ENCODE peak calls at places on chromosome X, in nine cellular contexts. One of them, this sample, is unnamed.
A peak's percentile ranks its signal among the peaks of the same experiment; 100 is the strongest.

GRCh38 chrX:142998447-142999208 is 27.1 kb upstream of the SPANXN4 start:
- DNase-seq in T-cell: no peak
- DNase-seq in skeletal muscle cell: peak; percentile 40
- DNase-seq in COR-L47: no peak
- DNase-seq in brain microvascular endothelial cell: no peak
- DNase-seq in NCI-H1092 treated with DMSO at 0.1 percent for 48 hours: no peak
- DNase-seq in NCI-H460: peak; percentile 97
- DNase-seq in EL: no peak
- DNase-seq in germinal center: no peak
- DNase-seq in this sample: no peak

GRCh38 chrX:45758738-45759397 is 558.2 kb upstream of the DIPK2B start:
- DNase-seq in COR-L47: no peak
- DNase-seq in skeletal muscle cell: no peak
- DNase-seq in brain microvascular endothelial cell: no peak
- DNase-seq in NCI-H1092 treated with DMSO at 0.1 percent for 48 hours: no peak
- DNase-seq in NCI-H460: no peak
- DNase-seq in EL: peak; percentile 58
- DNase-seq in germinal center: no peak
- DNase-seq in T-cell: no peak
- DNase-seq in this sample: no peak

GRCh38 chrX:17009856-17010650 is 63.6 kb downstream of the REPS2 start:
- DNase-seq in brain microvascular endothelial cell: no peak
- DNase-seq in germinal center: no peak
- DNase-seq in T-cell: no peak
- DNase-seq in COR-L47: no peak
- DNase-seq in skeletal muscle cell: no peak
- DNase-seq in NCI-H1092 treated with DMSO at 0.1 percent for 48 hours: no peak
- DNase-seq in NCI-H460: no peak
- DNase-seq in EL: no peak
- DNase-seq in this sample: no peak

GRCh38 chrX:632391-633042 is 1.9 kb downstream of the SHOX start:
- DNase-seq in T-cell: no peak
- DNase-seq in COR-L47: no peak
- DNase-seq in skeletal muscle cell: no peak
- DNase-seq in EL: peak; percentile 61
- DNase-seq in germinal center: no peak
- DNase-seq in NCI-H460: no peak
- DNase-seq in NCI-H1092 treated with DMSO at 0.1 percent for 48 hours: no peak
- DNase-seq in brain microvascular endothelial cell: no peak
- DNase-seq in this sample: no peak

GRCh38 chrX:130024127-130024526 is 41.7 kb downstream of the BCORL1 start:
- DNase-seq in NCI-H460: peak; percentile 59
- DNase-seq in EL: peak; percentile 45
- DNase-seq in T-cell: peak; percentile 80
- DNase-seq in brain microvascular endothelial cell: peak; percentile 18
- DNase-seq in skeletal muscle cell: peak; percentile 4
- DNase-seq in COR-L47: no peak
- DNase-seq in germinal center: peak; percentile 91
- DNase-seq in NCI-H1092 treated with DMSO at 0.1 percent for 48 hours: no peak
- DNase-seq in this sample: peak; percentile 43

GRCh38 chrX:56564182-56564885 is 907 bp downstream of the UBQLN2 start:
- DNase-seq in brain microvascular endothelial cell: peak; percentile 6
- DNase-seq in EL: peak; percentile 29
- DNase-seq in COR-L47: no peak
- DNase-seq in T-cell: no peak
- DNase-seq in NCI-H460: no peak
- DNase-seq in NCI-H1092 treated with DMSO at 0.1 percent for 48 hours: peak; percentile 66
- DNase-seq in germinal center: peak; percentile 2
- DNase-seq in skeletal muscle cell: no peak
- DNase-seq in this sample: no peak

GRCh38 chrX:107288676-107289075 is 82.3 kb downstream of the DNAAF6 start:
- DNase-seq in COR-L47: no peak
- DNase-seq in skeletal muscle cell: no peak
- DNase-seq in germinal center: no peak
- DNase-seq in T-cell: no peak
- DNase-seq in NCI-H460: no peak
- DNase-seq in brain microvascular endothelial cell: no peak
- DNase-seq in EL: no peak
- DNase-seq in NCI-H1092 treated with DMSO at 0.1 percent for 48 hours: no peak
- DNase-seq in this sample: no peak

GRCh38 chrX:123513585-123514278 is 219.1 kb downstream of the THOC2 start:
- DNase-seq in brain microvascular endothelial cell: no peak
- DNase-seq in EL: no peak
- DNase-seq in COR-L47: no peak
- DNase-seq in germinal center: no peak
- DNase-seq in NCI-H1092 treated with DMSO at 0.1 percent for 48 hours: no peak
- DNase-seq in NCI-H460: no peak
- DNase-seq in T-cell: no peak
- DNase-seq in skeletal muscle cell: no peak
- DNase-seq in this sample: no peak

GRCh38 chrX:44748014-44748413 is 95.8 kb upstream of the DUSP21 start:
- DNase-seq in EL: peak; percentile 32
- DNase-seq in T-cell: no peak
- DNase-seq in skeletal muscle cell: no peak
- DNase-seq in NCI-H1092 treated with DMSO at 0.1 percent for 48 hours: no peak
- DNase-seq in NCI-H460: no peak
- DNase-seq in brain microvascular endothelial cell: peak; percentile 9
- DNase-seq in COR-L47: no peak
- DNase-seq in germinal center: no peak
- DNase-seq in this sample: peak; percentile 77

GRCh38 chrX:118324588-118324987 is 21.3 kb upstream of the WDR44 start:
- DNase-seq in brain microvascular endothelial cell: no peak
- DNase-seq in germinal center: no peak
- DNase-seq in T-cell: no peak
- DNase-seq in COR-L47: no peak
- DNase-seq in skeletal muscle cell: no peak
- DNase-seq in EL: no peak
- DNase-seq in NCI-H460: no peak
- DNase-seq in NCI-H1092 treated with DMSO at 0.1 percent for 48 hours: no peak
- DNase-seq in this sample: no peak

GRCh38 chrX:27336466-27337091 is 126.6 kb downstream of the PPP4R3C start:
- DNase-seq in brain microvascular endothelial cell: peak; percentile 15
- DNase-seq in EL: no peak
- DNase-seq in germinal center: no peak
- DNase-seq in T-cell: no peak
- DNase-seq in COR-L47: peak; percentile 24
- DNase-seq in skeletal muscle cell: no peak
- DNase-seq in NCI-H460: peak; percentile 27
- DNase-seq in NCI-H1092 treated with DMSO at 0.1 percent for 48 hours: peak; percentile 23
- DNase-seq in this sample: peak; percentile 0

GRCh38 chrX:78712381-78712780 is 35.1 kb upstream of the LPAR4 start:
- DNase-seq in brain microvascular endothelial cell: no peak
- DNase-seq in T-cell: no peak
- DNase-seq in NCI-H1092 treated with DMSO at 0.1 percent for 48 hours: no peak
- DNase-seq in NCI-H460: no peak
- DNase-seq in germinal center: no peak
- DNase-seq in COR-L47: no peak
- DNase-seq in skeletal muscle cell: no peak
- DNase-seq in EL: peak; percentile 28
- DNase-seq in this sample: no peak

GRCh38 chrX:49037883-49038475 is 5.2 kb downstream of the TFE3 start:
- DNase-seq in COR-L47: no peak
- DNase-seq in T-cell: no peak
- DNase-seq in NCI-H460: no peak
- DNase-seq in brain microvascular endothelial cell: no peak
- DNase-seq in germinal center: no peak
- DNase-seq in EL: peak; percentile 74
- DNase-seq in NCI-H1092 treated with DMSO at 0.1 percent for 48 hours: no peak
- DNase-seq in skeletal muscle cell: no peak
- DNase-seq in this sample: no peak

GRCh38 chrX:53435997-53436396 is 1.8 kb upstream of the HSD17B10 start:
- DNase-seq in EL: peak; percentile 49
- DNase-seq in brain microvascular endothelial cell: peak; percentile 53
- DNase-seq in skeletal muscle cell: no peak
- DNase-seq in NCI-H1092 treated with DMSO at 0.1 percent for 48 hours: peak; percentile 65
- DNase-seq in COR-L47: peak; percentile 54
- DNase-seq in T-cell: peak; percentile 64
- DNase-seq in germinal center: peak; percentile 57
- DNase-seq in NCI-H460: peak; percentile 69
- DNase-seq in this sample: no peak

GRCh38 chrX:143781103-143781502 is 60.6 kb upstream of the SPANXN2 start:
- DNase-seq in T-cell: no peak
- DNase-seq in NCI-H460: no peak
- DNase-seq in COR-L47: no peak
- DNase-seq in brain microvascular endothelial cell: no peak
- DNase-seq in skeletal muscle cell: peak; percentile 23
- DNase-seq in EL: peak; percentile 16
- DNase-seq in germinal center: no peak
- DNase-seq in NCI-H1092 treated with DMSO at 0.1 percent for 48 hours: no peak
- DNase-seq in this sample: peak; percentile 21

GRCh38 chrX:102546818-102547493 is 30.4 kb upstream of the TMSB15A start:
- DNase-seq in skeletal muscle cell: no peak
- DNase-seq in NCI-H1092 treated with DMSO at 0.1 percent for 48 hours: peak; percentile 51
- DNase-seq in NCI-H460: no peak
- DNase-seq in T-cell: no peak
- DNase-seq in germinal center: peak; percentile 1
- DNase-seq in brain microvascular endothelial cell: no peak
- DNase-seq in EL: peak; percentile 0
- DNase-seq in COR-L47: peak; percentile 9
- DNase-seq in this sample: peak; percentile 8

GRCh38 chrX:11750051-11750450 is 8.0 kb upstream of the MSL3 start:
- DNase-seq in EL: no peak
- DNase-seq in brain microvascular endothelial cell: no peak
- DNase-seq in T-cell: no peak
- DNase-seq in germinal center: no peak
- DNase-seq in skeletal muscle cell: no peak
- DNase-seq in COR-L47: no peak
- DNase-seq in NCI-H460: no peak
- DNase-seq in NCI-H1092 treated with DMSO at 0.1 percent for 48 hours: no peak
- DNase-seq in this sample: no peak

GRCh38 chrX:13383907-13384306 is 64.1 kb upstream of the ATXN3L start:
- DNase-seq in germinal center: peak; percentile 14
- DNase-seq in skeletal muscle cell: no peak
- DNase-seq in NCI-H1092 treated with DMSO at 0.1 percent for 48 hours: no peak
- DNase-seq in EL: no peak
- DNase-seq in NCI-H460: no peak
- DNase-seq in brain microvascular endothelial cell: no peak
- DNase-seq in T-cell: no peak
- DNase-seq in COR-L47: no peak
- DNase-seq in this sample: no peak

GRCh38 chrX:89033723-89034122 is 286.7 kb downstream of the CPXCR1 start:
- DNase-seq in NCI-H460: no peak
- DNase-seq in NCI-H1092 treated with DMSO at 0.1 percent for 48 hours: no peak
- DNase-seq in T-cell: no peak
- DNase-seq in brain microvascular endothelial cell: no peak
- DNase-seq in skeletal muscle cell: no peak
- DNase-seq in COR-L47: no peak
- DNase-seq in EL: no peak
- DNase-seq in germinal center: no peak
- DNase-seq in this sample: no peak

GRCh38 chrX:114774691-114775090 is 190.8 kb downstream of the HTR2C start:
- DNase-seq in COR-L47: no peak
- DNase-seq in germinal center: no peak
- DNase-seq in NCI-H1092 treated with DMSO at 0.1 percent for 48 hours: no peak
- DNase-seq in skeletal muscle cell: no peak
- DNase-seq in EL: no peak
- DNase-seq in T-cell: no peak
- DNase-seq in brain microvascular endothelial cell: no peak
- DNase-seq in NCI-H460: no peak
- DNase-seq in this sample: no peak

GRCh38 chrX:148354906-148355305 is 145.5 kb upstream of the AFF2 start:
- DNase-seq in COR-L47: no peak
- DNase-seq in germinal center: no peak
- DNase-seq in EL: no peak
- DNase-seq in brain microvascular endothelial cell: no peak
- DNase-seq in NCI-H1092 treated with DMSO at 0.1 percent for 48 hours: no peak
- DNase-seq in NCI-H460: no peak
- DNase-seq in skeletal muscle cell: no peak
- DNase-seq in T-cell: no peak
- DNase-seq in this sample: no peak

GRCh38 chrX:8179653-8180052 is 8.6 kb upstream of the VCX2 start:
- DNase-seq in skeletal muscle cell: no peak
- DNase-seq in NCI-H460: no peak
- DNase-seq in T-cell: no peak
- DNase-seq in EL: no peak
- DNase-seq in brain microvascular endothelial cell: no peak
- DNase-seq in COR-L47: no peak
- DNase-seq in NCI-H1092 treated with DMSO at 0.1 percent for 48 hours: no peak
- DNase-seq in germinal center: no peak
- DNase-seq in this sample: no peak

GRCh38 chrX:77398341-77398740 is 48.8 kb upstream of the FGF16 start:
- DNase-seq in T-cell: no peak
- DNase-seq in EL: no peak
- DNase-seq in COR-L47: no peak
- DNase-seq in NCI-H1092 treated with DMSO at 0.1 percent for 48 hours: no peak
- DNase-seq in skeletal muscle cell: no peak
- DNase-seq in NCI-H460: no peak
- DNase-seq in brain microvascular endothelial cell: no peak
- DNase-seq in germinal center: no peak
- DNase-seq in this sample: no peak

GRCh38 chrX:113802837-113803236 is 781.0 kb upstream of the HTR2C start:
- DNase-seq in germinal center: no peak
- DNase-seq in NCI-H460: peak; percentile 23
- DNase-seq in EL: no peak
- DNase-seq in NCI-H1092 treated with DMSO at 0.1 percent for 48 hours: no peak
- DNase-seq in T-cell: no peak
- DNase-seq in skeletal muscle cell: no peak
- DNase-seq in COR-L47: no peak
- DNase-seq in brain microvascular endothelial cell: no peak
- DNase-seq in this sample: no peak

GRCh38 chrX:12958059-12958458 is 16.9 kb upstream of the TMSB4X start:
- DNase-seq in germinal center: no peak
- DNase-seq in NCI-H460: no peak
- DNase-seq in COR-L47: no peak
- DNase-seq in skeletal muscle cell: no peak
- DNase-seq in EL: no peak
- DNase-seq in NCI-H1092 treated with DMSO at 0.1 percent for 48 hours: no peak
- DNase-seq in T-cell: no peak
- DNase-seq in brain microvascular endothelial cell: no peak
- DNase-seq in this sample: no peak

GRCh38 chrX:45771560-45772340 is 571.1 kb upstream of the DIPK2B start:
- DNase-seq in germinal center: peak; percentile 15
- DNase-seq in brain microvascular endothelial cell: peak; percentile 56
- DNase-seq in T-cell: peak; percentile 59
- DNase-seq in COR-L47: no peak
- DNase-seq in NCI-H460: no peak
- DNase-seq in NCI-H1092 treated with DMSO at 0.1 percent for 48 hours: no peak
- DNase-seq in skeletal muscle cell: peak; percentile 36
- DNase-seq in EL: peak; percentile 77
- DNase-seq in this sample: no peak

GRCh38 chrX:46831620-46832327 is 5.1 kb upstream of the RP2 start:
- DNase-seq in T-cell: no peak
- DNase-seq in brain microvascular endothelial cell: peak; percentile 26
- DNase-seq in EL: peak; percentile 31
- DNase-seq in germinal center: no peak
- DNase-seq in COR-L47: no peak
- DNase-seq in skeletal muscle cell: no peak
- DNase-seq in NCI-H460: no peak
- DNase-seq in NCI-H1092 treated with DMSO at 0.1 percent for 48 hours: no peak
- DNase-seq in this sample: no peak

GRCh38 chrX:8627796-8628195 is 104.1 kb downstream of the ANOS1 start:
- DNase-seq in NCI-H1092 treated with DMSO at 0.1 percent for 48 hours: no peak
- DNase-seq in skeletal muscle cell: no peak
- DNase-seq in brain microvascular endothelial cell: no peak
- DNase-seq in COR-L47: no peak
- DNase-seq in germinal center: no peak
- DNase-seq in NCI-H460: no peak
- DNase-seq in T-cell: no peak
- DNase-seq in EL: no peak
- DNase-seq in this sample: no peak

GRCh38 chrX:30659421-30659820 is 6.2 kb downstream of the GK start:
- DNase-seq in NCI-H460: no peak
- DNase-seq in COR-L47: no peak
- DNase-seq in NCI-H1092 treated with DMSO at 0.1 percent for 48 hours: no peak
- DNase-seq in T-cell: no peak
- DNase-seq in brain microvascular endothelial cell: peak; percentile 76
- DNase-seq in EL: peak; percentile 80
- DNase-seq in germinal center: no peak
- DNase-seq in skeletal muscle cell: peak; percentile 76
- DNase-seq in this sample: peak; percentile 93

This sample was measured in foreskin melanocyte.